ENCODE peak calls at places on chromosomes 7 and 10, in six cellular contexts. U is mucosa of descending colon, A is HAP-1, B is esophagus squamous epithelium, G is AG04450, R is tibial artery. K is an unnamed sample.
A peak's percentile ranks its signal among the peaks of the same experiment; 100 is the strongest.

GRCh38 chr7:40714338-40715052 is 579.7 kb downstream of the SUGCT start:
- DNase-seq in A (no peak), G (no peak), B (no peak), U (no peak), R (no peak), K (no peak)

GRCh38 chr7:79702116-79702515 is 248.6 kb upstream of the MAGI2 start:
- DNase-seq in A (no peak), G (no peak), B (no peak), U (no peak), R (no peak), K (no peak)

GRCh38 chr10:69828115-69828870 is 26.6 kb downstream of the COL13A1 start:
- DNase-seq in B (no peak), R (no peak), A (no peak), G (no peak), U (no peak), K (no peak)

GRCh38 chr10:61845196-61845949 is 56.1 kb upstream of the ARID5B start:
- DNase-seq in U (peak; percentile 57), A (no peak), B (no peak), R (no peak), G (no peak), K (no peak)

GRCh38 chr10:49379596-49380410 is 16.1 kb downstream of the DRGX start:
- DNase-seq in G (no peak), B (no peak), U (no peak), R (no peak), A (no peak), K (no peak)

GRCh38 chr10:124001391-124002260 is 91.8 kb downstream of the CHST15 start:
- DNase-seq in B (no peak), R (peak; percentile 63), U (no peak), G (no peak), A (no peak), K (no peak)

GRCh38 chr7:13821152-13821787 is 168.2 kb downstream of the ETV1 start:
- DNase-seq in G (no peak), B (no peak), U (peak; percentile 38), A (no peak), R (no peak), K (no peak)

GRCh38 chr7:151131622-151132293 is 35.7 kb downstream of the GBX1 start:
- DNase-seq in B (no peak), R (no peak), G (no peak), A (no peak), U (no peak), K (no peak)

GRCh38 chr7:133252506-133252857 is 396 bp upstream of the EXOC4 start:
- DNase-seq in G (no peak), R (no peak), A (no peak), U (no peak), B (no peak), K (no peak)

GRCh38 chr10:129950651-129951050 is 13.4 kb downstream of the EBF3 start:
- DNase-seq in A (no peak), G (no peak), U (no peak), B (no peak), R (no peak), K (no peak)

GRCh38 chr7:157010588-157011332 is at the start of gene MNX1:
- DNase-seq in U (peak; percentile 91), B (no peak), A (peak; percentile 88), R (peak; percentile 45), G (no peak), K (peak; percentile 35)

GRCh38 chr7:121832347-121832746 is 40.6 kb upstream of the PTPRZ1 start:
- DNase-seq in A (no peak), G (no peak), U (peak; percentile 3), R (no peak), B (no peak), K (no peak)

GRCh38 chr7:136348542-136348941 is 371.4 kb upstream of the MTPN start:
- DNase-seq in R (no peak), B (no peak), U (no peak), A (no peak), G (no peak), K (no peak)

GRCh38 chr7:37083311-37084096 is 359.2 kb upstream of the AOAH start:
- DNase-seq in A (no peak), G (no peak), R (no peak), B (no peak), U (peak; percentile 10), K (no peak)

GRCh38 chr10:42519761-42520460 is 118.5 kb downstream of the ZNF33B start:
- DNase-seq in U (no peak), A (no peak), R (no peak), G (no peak), B (no peak), K (no peak)
- H3K9me3 ChIP-seq in U (peaks cover 100% of the 10 kb centered on the region), A (peaks cover 26% of the 10 kb centered on the region), R (peaks cover 99% of the 10 kb centered on the region), G (peaks cover 34% of the 10 kb centered on the region), B (peaks cover 100% of the 10 kb centered on the region), K (peaks cover 36% of the 10 kb centered on the region)

GRCh38 chr10:112587709-112588108 is 140.7 kb downstream of the VTI1A start:
- DNase-seq in R (no peak), G (no peak), A (peak; percentile 20), B (no peak), U (no peak), K (no peak)

GRCh38 chr10:112585960-112586359 is 138.9 kb downstream of the VTI1A start:
- DNase-seq in A (no peak), G (no peak), U (no peak), B (no peak), R (no peak), K (no peak)

GRCh38 chr10:112585052-112585451 is 138.0 kb downstream of the VTI1A start:
- DNase-seq in G (no peak), R (no peak), U (no peak), B (no peak), A (no peak), K (no peak)

GRCh38 chr10:112589081-112589480 is 142.1 kb downstream of the VTI1A start:
- DNase-seq in A (no peak), R (no peak), U (no peak), G (no peak), B (no peak), K (no peak)

DNA sequence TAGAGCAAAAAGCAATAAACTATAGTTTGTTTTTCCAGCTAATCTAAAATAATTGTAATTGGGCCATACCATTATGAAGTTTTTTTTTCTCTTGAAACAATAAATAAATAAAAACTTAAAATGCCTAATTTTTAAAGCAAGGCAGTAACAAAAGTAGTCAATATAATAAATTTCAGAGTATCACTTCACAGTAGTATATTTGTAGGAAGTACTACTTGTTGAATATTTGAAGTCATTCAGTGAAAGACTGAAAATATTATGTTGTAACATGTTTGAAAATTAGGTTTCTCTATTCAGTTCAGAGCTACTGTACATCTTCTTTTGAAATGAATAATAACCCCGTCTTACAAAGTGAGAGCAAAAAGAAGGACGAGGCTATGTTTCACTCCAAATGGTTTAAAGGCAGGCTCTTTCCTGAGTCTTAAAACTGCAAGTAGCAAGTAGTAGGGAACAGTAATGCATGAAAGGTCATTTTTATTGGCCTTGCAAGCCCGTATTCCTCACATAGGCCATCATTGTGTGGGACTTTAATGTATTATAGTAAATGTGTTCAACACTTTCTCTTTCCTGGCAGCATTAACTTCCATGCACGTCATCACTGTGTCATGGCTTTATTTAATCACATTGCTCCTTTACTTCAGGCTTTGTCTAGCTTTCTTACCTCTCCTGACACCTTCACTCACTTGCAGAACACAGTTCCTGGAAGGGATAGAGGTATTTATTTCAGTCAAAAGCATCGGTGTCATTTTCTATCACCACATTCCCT is 141.4 kb downstream of the VTI1A start:
- DNase-seq in U (no peak), A (peak; percentile 11), B (no peak), R (no peak), G (no peak), K (no peak)
- H3K9me3 ChIP-seq in U (no peaks in the 10 kb centered on the region), A (no peaks in the 10 kb centered on the region), B (no peaks in the 10 kb centered on the region), R (no peaks in the 10 kb centered on the region), G (no peaks in the 10 kb centered on the region), K (no peaks in the 10 kb centered on the region)

GRCh38 chr10:108808228-108808627 is 1115.1 kb downstream of the XPNPEP1 start:
- DNase-seq in U (no peak), G (no peak), B (no peak), A (no peak), R (no peak), K (no peak)
- H3K9me3 ChIP-seq in U (no peaks in the 10 kb centered on the region), G (no peaks in the 10 kb centered on the region), B (no peaks in the 10 kb centered on the region), A (no peaks in the 10 kb centered on the region), R (no peaks in the 10 kb centered on the region), K (no peaks in the 10 kb centered on the region)

GRCh38 chr7:54333952-54334351 is 208.2 kb upstream of the VSTM2A start:
- DNase-seq in A (no peak), R (no peak), G (no peak), U (no peak), B (no peak), K (no peak)
- H3K9me3 ChIP-seq in A (no peaks in the 10 kb centered on the region), R (no peaks in the 10 kb centered on the region), G (peaks cover 4% of the 10 kb centered on the region), U (no peaks in the 10 kb centered on the region), B (no peaks in the 10 kb centered on the region), K (no peaks in the 10 kb centered on the region)

DNA sequence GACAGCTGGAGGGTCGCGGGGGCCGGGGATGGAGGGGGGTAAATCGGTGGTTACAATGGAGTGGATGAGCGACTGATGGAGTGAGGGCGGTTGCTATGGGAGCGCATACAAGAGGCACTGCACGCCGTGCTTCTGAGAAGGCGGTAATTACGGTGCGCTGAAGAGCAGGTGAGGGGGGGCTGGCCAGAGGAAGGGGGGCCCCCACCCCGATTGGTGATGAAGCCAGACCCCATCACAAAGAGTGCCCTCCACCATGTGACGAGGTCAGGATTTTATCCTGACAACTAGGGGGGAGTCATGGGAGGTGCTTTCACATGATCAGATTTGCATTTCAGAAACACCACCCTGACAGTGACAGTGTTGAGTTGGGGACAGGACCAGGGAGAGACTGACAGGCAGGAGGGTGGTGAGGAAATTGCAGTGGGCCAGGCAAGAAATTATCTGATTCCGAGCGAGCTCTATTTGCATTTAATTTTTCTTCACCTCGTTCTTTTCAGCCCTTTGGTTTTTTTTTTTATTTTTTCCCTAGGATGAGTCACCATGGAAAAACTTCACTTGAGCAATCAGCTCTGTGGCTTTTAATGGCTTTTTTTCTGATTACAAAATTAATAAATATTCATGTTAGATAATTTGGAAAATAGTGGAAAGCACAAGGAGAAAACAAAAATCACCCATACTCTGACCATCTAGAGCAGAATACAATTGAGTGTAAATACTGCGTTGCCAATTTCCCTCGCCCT is 7.9 kb downstream of the CPA5 start:
- DNase-seq in R (no peak), A (no peak), G (no peak), B (no peak), U (no peak), K (no peak)
- H3K9me3 ChIP-seq in R (no peaks in the 10 kb centered on the region), A (no peaks in the 10 kb centered on the region), G (no peaks in the 10 kb centered on the region), B (no peaks in the 10 kb centered on the region), U (no peaks in the 10 kb centered on the region), K (no peaks in the 10 kb centered on the region)

GRCh38 chr10:7333995-7334964 is 76.6 kb downstream of the SFMBT2 start:
- DNase-seq in U (no peak), R (no peak), A (no peak), G (no peak), B (no peak), K (no peak)
- H3K9me3 ChIP-seq in U (no peaks in the 10 kb centered on the region), R (no peaks in the 10 kb centered on the region), A (no peaks in the 10 kb centered on the region), G (peaks cover 10% of the 10 kb centered on the region), B (no peaks in the 10 kb centered on the region), K (no peaks in the 10 kb centered on the region)

DNA sequence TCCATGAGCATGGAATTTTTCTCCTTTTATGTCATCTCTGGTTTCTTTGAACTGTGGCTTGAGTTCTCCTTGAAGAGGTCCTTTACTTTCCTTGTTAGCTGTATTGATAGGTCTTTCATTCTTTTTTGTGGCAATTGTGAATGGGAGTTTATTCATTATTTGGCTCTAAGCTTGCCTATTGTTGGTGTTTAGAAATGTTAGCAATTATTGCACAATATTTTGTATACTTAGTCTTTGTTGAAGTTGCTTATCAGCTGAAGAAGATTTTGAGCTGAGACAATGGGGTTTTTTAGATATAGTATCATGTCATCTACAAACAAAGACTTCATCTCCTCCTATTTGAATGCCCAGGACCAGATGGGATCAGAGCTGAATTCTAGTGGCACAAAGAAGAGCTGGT is 1143.8 kb downstream of the XPNPEP1 start:
- DNase-seq in A (no peak), R (no peak), G (no peak), U (no peak), B (no peak), K (no peak)
- H3K9me3 ChIP-seq in A (no peaks in the 10 kb centered on the region), R (peaks cover under 1% of the 10 kb centered on the region), G (peaks cover 8% of the 10 kb centered on the region), U (peaks cover 2% of the 10 kb centered on the region), B (peaks cover 10% of the 10 kb centered on the region), K (no peaks in the 10 kb centered on the region)

K was measured in T-helper 17 cell.